ENCODE peak calls at places on chromosome 2, in nine cellular contexts. H is cardiac muscle cell, V is nephron progenitor cell, T is epithelial cell of esophagus, K is GM10248, L is Calu3, G is neural crest cell, A is lower leg skin, I is WTC11. D is an unnamed sample.

GRCh38 chr2:99878951-99879350 is 263.4 kb downstream of the AFF3 start:
- DNase-seq in G (no peak), A (no peak), K (no peak), H (peak; percentile 44), V (no peak), T (no peak), L (no peak), I (no peak), D (no peak)

GRCh38 chr2:20486571-20486970 is 39.7 kb downstream of the RHOB start:
- DNase-seq in G (no peak), H (no peak), L (no peak), I (no peak), V (no peak), K (no peak), T (no peak), A (peak; percentile 10), D (no peak)

GRCh38 chr2:85703329-85703728 is 9.2 kb downstream of the GNLY start:
- DNase-seq in V (no peak), T (no peak), H (no peak), K (no peak), G (no peak), L (no peak), A (no peak), I (no peak), D (no peak)

GRCh38 chr2:65199891-65200290 is 27.7 kb upstream of the ACTR2 start:
- DNase-seq in K (no peak), I (no peak), G (no peak), A (no peak), T (no peak), V (no peak), L (no peak), H (no peak), D (no peak)

GRCh38 chr2:69171070-69171811 is 158.3 kb downstream of the ANTXR1 start:
- DNase-seq in I (no peak), H (no peak), L (no peak), K (no peak), G (no peak), V (no peak), A (no peak), T (peak; percentile 16), D (no peak)

GRCh38 chr2:26464390-26465265 is 13.3 kb downstream of the OTOF start:
- DNase-seq in L (no peak), V (no peak), G (no peak), A (no peak), K (no peak), H (no peak), I (peak; percentile 5), T (no peak), D (no peak)

GRCh38 chr2:31675485-31675901 is 94.8 kb upstream of the SRD5A2 start:
- DNase-seq in H (no peak), L (peak; percentile 73), K (no peak), I (peak; percentile 57), A (no peak), T (no peak), V (peak; percentile 52), G (peak; percentile 10), D (no peak)

GRCh38 chr2:78020500-78020899 is 498.3 kb upstream of the LRRTM4 start:
- DNase-seq in K (no peak), L (no peak), H (no peak), A (no peak), V (no peak), T (no peak), G (no peak), I (no peak), D (no peak)

GRCh38 chr2:216694201-216694825 is 1.0 kb downstream of the IGFBP5 start:
- DNase-seq in I (peak; percentile 77), L (no peak), V (peak; percentile 79), T (peak; percentile 57), K (no peak), H (peak; percentile 42), A (peak; percentile 49), G (peak; percentile 59), D (no peak)

GRCh38 chr2:216985658-216986141 is 125.8 kb upstream of the TNP1 start:
- DNase-seq in I (peak; percentile 33), T (no peak), H (no peak), A (no peak), L (no peak), G (no peak), V (peak; percentile 29), K (no peak), D (no peak)

GRCh38 chr2:209642146-209642815 is 129.4 kb upstream of the UNC80 start:
- DNase-seq in K (no peak), A (no peak), H (no peak), I (no peak), G (no peak), T (peak; percentile 67), L (no peak), V (no peak), D (no peak)

GRCh38 chr2:217930783-217931563 is 71.8 kb downstream of the TNS1 start:
- DNase-seq in I (no peak), H (no peak), L (no peak), G (no peak), V (no peak), A (no peak), T (no peak), K (no peak), D (no peak)

GRCh38 chr2:15673919-15674636 is 82.4 kb downstream of the DDX1 start:
- DNase-seq in K (no peak), I (peak; percentile 32), T (peak; percentile 78), H (peak; percentile 69), A (no peak), L (peak; percentile 32), V (peak; percentile 53), G (no peak), D (no peak)

GRCh38 chr2:230492107-230492506 is 76.1 kb downstream of the SP100 start:
- DNase-seq in I (no peak), H (no peak), A (no peak), G (no peak), L (no peak), T (no peak), V (no peak), K (no peak), D (no peak)

DNA sequence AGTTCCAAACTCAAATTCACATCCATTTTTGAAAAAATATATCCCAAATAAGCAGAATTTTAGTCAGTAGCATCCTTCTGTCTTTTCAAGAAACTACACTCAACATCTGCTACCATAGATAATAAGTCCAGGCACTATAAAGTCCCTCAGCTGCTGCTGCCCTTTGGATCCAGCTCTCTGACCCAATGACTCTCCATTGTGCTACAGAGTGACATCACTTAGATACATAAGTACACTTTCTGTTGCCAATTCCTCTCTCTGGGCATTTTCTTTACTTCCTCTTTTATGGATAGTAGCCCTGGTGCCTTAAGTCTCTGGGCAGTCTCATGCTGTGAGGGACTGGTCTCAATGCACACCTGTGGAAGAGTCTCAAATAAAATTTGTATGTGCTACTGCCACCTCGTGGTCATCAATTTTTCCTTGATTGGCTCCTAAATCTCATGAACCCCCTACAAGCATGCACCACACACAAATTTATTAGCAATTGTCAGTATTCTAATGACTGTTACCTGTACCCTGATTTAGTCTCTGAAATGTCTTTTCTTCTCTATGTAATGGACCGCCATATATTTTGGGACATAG is 219.2 kb downstream of the LRP1B start:
- DNase-seq in K (peak; percentile 2), V (peak; percentile 31), H (peak; percentile 28), G (peak; percentile 10), L (peak; percentile 56), I (peak; percentile 50), A (no peak), T (peak; percentile 60), D (peak; percentile 8)
- TF ChIP-seq CTCF in K (peak; percentile 42), V (peak; percentile 37), H (peak; percentile 34), G (peak; percentile 65), L (peak; percentile 24), I (no peak), A (no peak), T (peak; percentile 54), D (no peak)

DNA sequence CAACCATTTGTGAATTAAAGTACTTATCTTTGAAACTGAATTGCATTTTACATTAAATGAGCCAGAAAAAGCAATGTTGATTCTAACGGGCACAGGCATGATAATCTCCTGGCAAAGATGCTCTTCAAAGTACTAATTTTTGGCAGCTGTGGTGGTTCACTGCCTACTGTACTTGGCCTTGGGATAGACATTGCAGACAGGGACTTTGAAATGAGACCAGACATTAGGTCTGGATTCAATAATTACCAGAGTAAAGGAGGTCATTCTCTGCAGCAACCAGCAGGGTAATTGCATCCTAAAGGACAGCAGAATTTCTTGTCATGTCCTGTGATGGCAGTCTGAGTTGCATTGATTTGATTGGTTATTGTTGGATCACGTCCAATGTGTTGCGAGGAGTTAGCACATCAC is 986.5 kb downstream of the TDRD15 start:
- DNase-seq in H (no peak), G (no peak), K (no peak), I (no peak), T (no peak), L (no peak), V (no peak), A (no peak), D (no peak)
- TF ChIP-seq CTCF in H (no peak), G (peak; percentile 16), K (no peak), I (no peak), T (no peak), L (no peak), V (no peak), A (no peak), D (no peak)

GRCh38 chr2:133887676-133888040 is 319.4 kb upstream of the NCKAP5 start:
- DNase-seq in L (no peak), H (no peak), V (no peak), G (no peak), T (peak; percentile 74), A (no peak), I (no peak), K (no peak), D (no peak)

GRCh38 chr2:133884739-133885381 is 316.6 kb upstream of the NCKAP5 start:
- DNase-seq in V (no peak), H (peak; percentile 14), L (no peak), K (peak; percentile 31), T (peak; percentile 27), G (no peak), I (no peak), A (no peak), D (no peak)

GRCh38 chr2:133888107-133888506 is 319.8 kb upstream of the NCKAP5 start:
- DNase-seq in A (no peak), V (no peak), T (no peak), G (no peak), H (no peak), L (no peak), K (no peak), I (no peak), D (no peak)

GRCh38 chr2:133886735-133887675 is 318.7 kb upstream of the NCKAP5 start:
- DNase-seq in V (peak; percentile 65), K (peak; percentile 69), L (peak; percentile 80), H (peak; percentile 61), G (peak; percentile 57), A (peak; percentile 78), T (peak; percentile 83), I (peak; percentile 75), D (peak; percentile 78)

GRCh38 chr2:133885847-133886246 is 317.6 kb upstream of the NCKAP5 start:
- DNase-seq in L (peak; percentile 10), V (no peak), I (no peak), K (no peak), G (no peak), H (no peak), T (peak; percentile 75), A (no peak), D (no peak)
- TF ChIP-seq CTCF in L (no peak), V (no peak), I (no peak), K (no peak), G (no peak), H (no peak), T (no peak), A (no peak), D (no peak)

DNA sequence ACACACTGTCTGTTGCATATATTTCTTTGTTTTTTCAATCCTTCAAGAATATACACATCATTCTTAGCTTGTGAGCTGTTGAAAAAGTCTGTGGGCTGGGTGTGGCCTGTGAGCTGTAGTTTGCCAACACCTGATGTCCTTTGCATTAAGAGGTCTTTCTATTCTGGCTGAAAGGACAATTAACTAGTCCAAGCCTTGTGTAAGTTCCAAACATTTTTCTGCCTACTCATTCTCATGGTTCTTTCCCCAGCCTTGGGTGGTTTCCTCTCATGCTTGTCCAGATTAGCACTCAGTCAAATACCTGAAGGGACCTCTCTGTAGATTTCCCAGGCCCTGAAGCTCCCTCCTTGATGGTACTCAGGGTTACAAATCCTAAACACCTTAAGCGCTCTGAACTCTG is 57.8 kb upstream of the NABP1 start:
- DNase-seq in K (no peak), L (no peak), T (peak; percentile 74), H (no peak), G (no peak), I (no peak), V (no peak), A (no peak), D (no peak)
- TF ChIP-seq CTCF in K (no peak), L (no peak), T (no peak), H (no peak), G (no peak), I (no peak), V (no peak), A (no peak), D (no peak)